ENCODE peak calls at places on chromosomes 1 and 21, in ten cellular contexts. B is HFFc6; Z is COLO829; F is GM23338; D is anterior cingulate cortex; H is left ventricle myocardium superior; G is mesothelial cell of epicardium; R is stimulated activated CD4-positive, alpha-beta T cell treated with anti-CD3 and anti-CD28 coated beads, Interleukin-12 subunit alpha, Interleukin-12 subunit beta, amount 100 ng/mL, for 48 hours; T is NCI-H510A treated with DMSO at 0.1 percent for 48 hours; U is Panc1. V is an unnamed sample.

GRCh38 chr21:46284077-46284644 is 1.2 kb downstream of the MCM3AP start:
- DNase-seq in B (no peak), Z (no peak), F (no peak), D (no peak), H (no peak), G (no peak), R (no peak), T (peak; percentile 44), U (no peak), V (no peak)

GRCh38 chr1:225657462-225657989 is 4.6 kb upstream of the ENAH start:
- DNase-seq in B (peak; percentile 81), Z (peak; percentile 61), F (no peak), D (no peak), H (no peak), G (no peak), R (no peak), T (no peak), U (no peak), V (peak; percentile 75)

GRCh38 chr1:61079276-61079897 is 3.0 kb upstream of the NFIA start:
- DNase-seq in B (no peak), Z (no peak), F (peak; percentile 16), D (no peak), H (no peak), G (peak; percentile 60), R (no peak), T (peak; percentile 58), U (no peak), V (no peak)

GRCh38 chr1:198499588-198499987 is 40.9 kb downstream of the ATP6V1G3 start:
- DNase-seq in B (peak; percentile 43), Z (no peak), F (no peak), D (no peak), H (no peak), G (no peak), R (no peak), T (no peak), U (no peak), V (peak; percentile 38)

GRCh38 chr1:209307836-209308235 is 275.7 kb upstream of the CAMK1G start:
- DNase-seq in B (no peak), Z (no peak), F (no peak), D (no peak), H (no peak), G (no peak), R (no peak), T (no peak), U (no peak), V (no peak)

GRCh38 chr21:46393451-46393940 is 65.2 kb upstream of the DIP2A start:
- DNase-seq in B (no peak), Z (no peak), F (no peak), D (no peak), H (peak; percentile 25), G (no peak), R (no peak), T (no peak), U (no peak), V (no peak)

GRCh38 chr1:26874896-26875295 is 11.9 kb downstream of the SFN start:
- DNase-seq in B (no peak), Z (no peak), F (peak; percentile 39), D (no peak), H (no peak), G (no peak), R (no peak), T (no peak), U (no peak), V (no peak)

GRCh38 chr1:188237573-188238353 is 1409.0 kb downstream of the PLA2G4A start:
- DNase-seq in B (no peak), Z (peak; percentile 62), F (no peak), D (no peak), H (no peak), G (no peak), R (no peak), T (no peak), U (peak; percentile 28), V (peak; percentile 34)

GRCh38 chr1:36783475-36783874 is 250.8 kb downstream of the GRIK3 start:
- DNase-seq in B (no peak), Z (no peak), F (no peak), D (no peak), H (no peak), G (no peak), R (no peak), T (no peak), U (no peak), V (no peak)

GRCh38 chr1:212341090-212341489 is 55.9 kb downstream of the PPP2R5A start:
- DNase-seq in B (no peak), Z (no peak), F (no peak), D (no peak), H (no peak), G (no peak), R (no peak), T (no peak), U (no peak), V (no peak)

GRCh38 chr21:32604484-32604883 is 7.7 kb downstream of the CFAP298 start:
- DNase-seq in B (no peak), Z (no peak), F (peak; percentile 87), D (no peak), H (no peak), G (no peak), R (no peak), T (peak; percentile 19), U (no peak), V (no peak)

GRCh38 chr1:52877554-52877953 is 35.0 kb downstream of the ZYG11A start:
- DNase-seq in B (no peak), Z (no peak), F (peak; percentile 30), D (no peak), H (no peak), G (no peak), R (no peak), T (no peak), U (no peak), V (no peak)

GRCh38 chr21:41171210-41171609 is 3.2 kb downstream of the BACE2 start:
- DNase-seq in B (no peak), Z (peak; percentile 94), F (no peak), D (peak; percentile 54), H (no peak), G (no peak), R (no peak), T (no peak), U (no peak), V (peak; percentile 53)

GRCh38 chr1:174174461-174175329 is 15.4 kb downstream of the RABGAP1L start:
- DNase-seq in B (no peak), Z (no peak), F (no peak), D (no peak), H (no peak), G (no peak), R (no peak), T (no peak), U (no peak), V (no peak)

GRCh38 chr1:77412069-77412793 is 130.4 kb downstream of the AK5 start:
- DNase-seq in B (peak; percentile 61), Z (peak; percentile 20), F (no peak), D (no peak), H (no peak), G (no peak), R (no peak), T (no peak), U (peak; percentile 27), V (peak; percentile 42)

GRCh38 chr1:167136191-167136614 is 42.3 kb downstream of the STYXL2 start:
- DNase-seq in B (peak; percentile 47), Z (peak; percentile 94), F (peak; percentile 69), D (no peak), H (no peak), G (no peak), R (no peak), T (peak; percentile 8), U (no peak), V (peak; percentile 90)